ENCODE peak calls at places on chromosome 5, in eight cellular contexts. H, D, Y, X, A, S, Z and G are unnamed samples.
A peak's percentile ranks its signal among the peaks of the same experiment; 100 is the strongest.

GRCh38 chr5:103546858-103547257 is 15.7 kb downstream of the NUDT12 start:
- DNase-seq in H (no peak), D (no peak), Y (no peak), X (no peak), A (no peak), S (no peak), Z (no peak), G (no peak)

GRCh38 chr5:73093943-73094342 is 26.4 kb upstream of the TMEM171 start:
- DNase-seq in H (no peak), D (no peak), Y (no peak), X (no peak), A (no peak), S (no peak), Z (peak; percentile 85), G (no peak)

GRCh38 chr5:38468978-38469706 is 87.3 kb downstream of the LIFR start:
- DNase-seq in H (no peak), D (no peak), Y (no peak), X (peak; percentile 59), A (peak; percentile 85), S (no peak), Z (no peak), G (no peak)

GRCh38 chr5:1658665-1659064 is 134.9 kb upstream of the LPCAT1 start:
- DNase-seq in H (no peak), D (no peak), Y (no peak), X (no peak), A (no peak), S (no peak), Z (no peak), G (no peak)

GRCh38 chr5:146426853-146427618 is 20.1 kb upstream of the TCERG1 start:
- DNase-seq in H (no peak), D (no peak), Y (no peak), X (no peak), A (no peak), S (no peak), Z (peak; percentile 64), G (no peak)

GRCh38 chr5:93058309-93058708 is 522.7 kb downstream of the NR2F1-AS1 start:
- DNase-seq in H (no peak), D (no peak), Y (no peak), X (no peak), A (no peak), S (no peak), Z (peak; percentile 92), G (no peak)

GRCh38 chr5:32283539-32284377 is 29.0 kb downstream of the MTMR12 start:
- DNase-seq in H (no peak), D (no peak), Y (no peak), X (no peak), A (no peak), S (no peak), Z (peak; percentile 57), G (no peak)

GRCh38 chr5:56900395-56900794 is 9.0 kb upstream of the SETD9 start:
- DNase-seq in H (no peak), D (no peak), Y (no peak), X (no peak), A (no peak), S (no peak), Z (peak; percentile 52), G (no peak)

GRCh38 chr5:169160405-169160901 is 140.5 kb downstream of the SLIT3 start:
- DNase-seq in H (no peak), D (no peak), Y (no peak), X (no peak), A (no peak), S (no peak), Z (peak; percentile 54), G (no peak)

GRCh38 chr5:144017119-144017518 is 153.3 kb downstream of the YIPF5 start:
- DNase-seq in H (no peak), D (no peak), Y (no peak), X (no peak), A (no peak), S (no peak), Z (no peak), G (peak; percentile 16)

GRCh38 chr5:34620185-34620584 is 35.9 kb upstream of the RAI14 start:
- DNase-seq in H (no peak), D (no peak), Y (no peak), X (no peak), A (no peak), S (no peak), Z (no peak), G (no peak)

GRCh38 chr5:157740211-157740610 is 3.3 kb upstream of the LSM11 start:
- DNase-seq in H (no peak), D (no peak), Y (no peak), X (no peak), A (no peak), S (peak; percentile 52), Z (peak; percentile 17), G (no peak)